ENCODE peak calls at places on chromosomes 6 and 20, in eight cellular contexts. F is IMR-90; O is breast epithelium; D is mesenchymal stem cell; K is CD8-positive, alpha-beta T cell; S is mammary epithelial cell; G is fibroblast of lung; C is upper lobe of right lung. U is an unnamed sample.
A peak's percentile ranks its signal among the peaks of the same experiment; 100 is the strongest.

GRCh38 chr20:63568986-63569949 is 4.8 kb downstream of the HELZ2 start:
- DNase-seq in F (no peak), O (no peak), D (no peak), K (no peak), S (no peak), G (no peak), C (no peak), U (no peak)

GRCh38 chr6:34346175-34347119 is 46.0 kb downstream of the NUDT3 start:
- DNase-seq in F (no peak), O (no peak), D (no peak), K (no peak), S (no peak), G (no peak), C (no peak), U (no peak)

GRCh38 chr6:115735610-115736009 is 325.1 kb downstream of the FRK start:
- DNase-seq in F (no peak), O (no peak), D (no peak), K (no peak), S (no peak), G (no peak), C (no peak), U (no peak)

GRCh38 chr20:39124064-39124463 is 161.9 kb downstream of the DHX35 start:
- DNase-seq in F (no peak), O (no peak), D (no peak), K (no peak), S (peak; percentile 39), G (no peak), C (no peak), U (no peak)

GRCh38 chr6:106356382-106356781 is 4.1 kb upstream of the CRYBG1 start:
- DNase-seq in F (no peak), O (no peak), D (no peak), K (no peak), S (no peak), G (no peak), C (no peak), U (no peak)

GRCh38 chr6:165574220-165574619 is 88.8 kb downstream of the PDE10A start:
- DNase-seq in F (no peak), O (no peak), D (no peak), K (no peak), S (no peak), G (no peak), C (no peak), U (no peak)

GRCh38 chr20:18773566-18773965 is 40.0 kb upstream of the SCP2D1 start:
- DNase-seq in F (no peak), O (no peak), D (no peak), K (no peak), S (no peak), G (no peak), C (no peak), U (no peak)

GRCh38 chr6:120587381-120587780 is 746.9 kb downstream of the TBC1D32 start:
- DNase-seq in F (no peak), O (no peak), D (no peak), K (no peak), S (no peak), G (no peak), C (no peak), U (no peak)

GRCh38 chr6:119012521-119012920 is 65.9 kb downstream of the FAM184A start:
- DNase-seq in F (no peak), O (no peak), D (no peak), K (no peak), S (peak; percentile 30), G (no peak), C (no peak), U (no peak)

GRCh38 chr20:23023621-23024187 is 11.4 kb upstream of the SSTR4 start:
- DNase-seq in F (no peak), O (no peak), D (no peak), K (no peak), S (no peak), G (no peak), C (no peak), U (no peak)

GRCh38 chr20:31593221-31594001 is 11.7 kb upstream of the ID1 start:
- DNase-seq in F (peak; percentile 89), O (peak; percentile 64), D (peak; percentile 79), K (no peak), S (peak; percentile 100), G (peak; percentile 90), C (peak; percentile 79), U (no peak)

GRCh38 chr20:31590717-31591225 is 14.3 kb upstream of the ID1 start:
- DNase-seq in F (no peak), O (no peak), D (no peak), K (no peak), S (no peak), G (no peak), C (no peak), U (no peak)

GRCh38 chr20:31587545-31588389 is 17.3 kb upstream of the ID1 start:
- DNase-seq in F (no peak), O (no peak), D (peak; percentile 72), K (no peak), S (peak; percentile 16), G (peak; percentile 57), C (peak; percentile 74), U (no peak)
- H3K27ac ChIP-seq in F (no peak overlapping the region), O (peak overlapping the region; percentile 58), D (no peak overlapping the region), K (no peak overlapping the region), S (no peak overlapping the region), G (peak overlapping the region; percentile 52), C (peak overlapping the region; percentile 84), U (peak overlapping the region; percentile 67)

GRCh38 chr6:113879186-113880096 is 22.3 kb downstream of the MARCKS start:
- DNase-seq in F (peak; percentile 83), O (no peak), D (peak; percentile 78), K (no peak), S (peak; percentile 64), G (peak; percentile 76), C (no peak), U (peak; percentile 37)

GRCh38 chr6:113873043-113873667 is 16.0 kb downstream of the MARCKS start:
- DNase-seq in F (no peak), O (no peak), D (no peak), K (no peak), S (no peak), G (no peak), C (peak; percentile 66), U (no peak)

GRCh38 chr6:113875470-113875869 is 18.3 kb downstream of the MARCKS start:
- DNase-seq in F (peak; percentile 76), O (no peak), D (peak; percentile 34), K (no peak), S (no peak), G (peak; percentile 49), C (no peak), U (no peak)

GRCh38 chr6:113871975-113872374 is 14.8 kb downstream of the MARCKS start:
- DNase-seq in F (no peak), O (no peak), D (no peak), K (no peak), S (no peak), G (no peak), C (no peak), U (no peak)

DNA sequence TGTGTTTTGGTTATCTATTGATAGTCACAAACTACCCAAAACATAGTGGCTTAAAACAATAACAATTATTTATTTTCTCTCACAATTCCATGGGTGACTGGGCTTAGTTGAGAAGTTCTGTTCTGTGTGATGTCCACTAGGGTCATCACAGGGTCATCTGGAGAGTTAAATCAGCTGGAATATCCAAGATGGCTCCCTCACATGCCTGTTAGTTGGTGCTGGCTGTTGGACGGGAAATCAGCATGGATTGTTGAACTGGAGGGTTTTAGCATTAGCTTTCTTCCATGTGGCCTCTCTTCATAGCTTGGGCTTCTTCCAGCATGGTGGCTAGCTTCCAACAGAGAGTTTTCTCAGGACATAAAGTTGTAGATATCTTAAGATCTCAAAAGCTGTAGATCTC is 19.5 kb downstream of the MARCKS start:
- DNase-seq in F (peak; percentile 13), O (no peak), D (no peak), K (no peak), S (no peak), G (peak; percentile 25), C (no peak), U (no peak)
- H3K36me3 ChIP-seq in F (no peaks in the 10 kb centered on the region), O (no peaks in the 10 kb centered on the region), D (no peaks in the 10 kb centered on the region), K (no peaks in the 10 kb centered on the region), S (no peaks in the 10 kb centered on the region), G (no peaks in the 10 kb centered on the region), C (no peaks in the 10 kb centered on the region), U (no peaks in the 10 kb centered on the region)

DNA sequence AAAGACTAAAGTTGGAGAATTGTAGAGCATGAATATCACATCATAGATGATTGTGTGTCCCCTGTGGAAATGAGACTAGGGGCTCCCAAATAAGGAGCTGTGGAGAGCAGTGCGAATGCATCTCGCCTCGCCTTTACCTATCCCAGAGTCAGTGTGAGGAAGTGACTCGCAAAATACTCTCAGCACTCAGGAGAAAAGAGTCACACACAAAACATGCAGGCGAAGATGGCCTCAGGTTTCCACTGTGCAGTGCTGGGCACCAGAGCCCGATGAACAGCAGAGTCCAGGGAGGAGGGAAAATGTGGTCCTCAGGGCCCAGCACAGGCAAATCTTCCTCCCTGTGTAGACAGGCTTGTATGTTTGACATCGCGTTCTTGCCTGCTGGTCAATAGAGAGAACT is 126.5 kb upstream of the AFDN start:
- DNase-seq in F (no peak), O (no peak), D (no peak), K (no peak), S (no peak), G (no peak), C (peak; percentile 31), U (no peak)
- H3K27ac ChIP-seq in F (no peak overlapping the region), O (peak overlapping the region; percentile 74), D (no peak overlapping the region), K (no peak overlapping the region), S (no peak overlapping the region), G (no peak overlapping the region), C (peak overlapping the region; percentile 82), U (peak overlapping the region; percentile 79)

DNA sequence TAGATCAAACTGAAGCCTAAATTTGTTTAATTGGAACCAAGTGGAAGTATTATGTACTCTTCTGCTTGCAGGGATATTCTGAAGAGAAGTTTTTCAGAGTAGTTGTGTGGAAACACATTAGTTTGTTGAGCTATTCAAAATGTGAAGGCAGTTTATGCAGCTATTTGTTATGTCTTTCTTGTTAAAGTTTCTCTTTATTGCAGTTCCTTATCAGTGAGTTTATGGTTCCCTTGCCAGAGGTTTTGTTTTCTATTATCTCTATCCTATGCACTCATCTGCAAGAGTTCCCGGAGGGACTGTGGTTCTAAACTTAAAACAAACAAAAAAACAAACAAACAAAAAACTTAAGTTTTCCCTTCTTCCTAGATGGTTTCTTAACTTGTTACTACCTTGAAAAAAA is 143.7 kb upstream of the SLC22A16 start:
- DNase-seq in F (no peak), O (no peak), D (no peak), K (no peak), S (no peak), G (no peak), C (no peak), U (no peak)
- H3K36me3 ChIP-seq in F (peaks cover 5% of the 10 kb centered on the region), O (no peaks in the 10 kb centered on the region), D (peaks cover 42% of the 10 kb centered on the region), K (no peaks in the 10 kb centered on the region), S (no peaks in the 10 kb centered on the region), G (no peaks in the 10 kb centered on the region), C (peaks cover 33% of the 10 kb centered on the region), U (no peaks in the 10 kb centered on the region)

GRCh38 chr6:74420221-74420620 is 724.2 kb downstream of the CD109 start:
- DNase-seq in F (no peak), O (no peak), D (no peak), K (no peak), S (no peak), G (no peak), C (no peak), U (no peak)
- H3K27ac ChIP-seq in F (no peak overlapping the region), O (no peak overlapping the region), D (no peak overlapping the region), K (no peak overlapping the region), S (no peak overlapping the region), G (no peak overlapping the region), C (no peak overlapping the region), U (no peak overlapping the region)

GRCh38 chr6:31966997-31967925 is 4.7 kb downstream of the DXO start:
- DNase-seq in F (no peak), O (no peak), D (no peak), K (no peak), S (no peak), G (no peak), C (no peak), U (no peak)
- H3K36me3 ChIP-seq in F (peaks cover 67% of the 10 kb centered on the region), O (no peaks in the 10 kb centered on the region), D (peaks cover 83% of the 10 kb centered on the region), K (peaks cover 51% of the 10 kb centered on the region), S (peaks cover 23% of the 10 kb centered on the region), G (peaks cover 39% of the 10 kb centered on the region), C (peaks cover 75% of the 10 kb centered on the region), U (no peaks in the 10 kb centered on the region)